ENCODE peak calls at places on chromosomes 13 and 19, in seven cellular contexts. Q, B, A, C, O, X and L are unnamed samples.

GRCh38 chr13:114275309-114275708 is 6.1 kb upstream of the UPF3A start:
- DNase-seq in Q (no peak), B (no peak), A (no peak), C (no peak), O (no peak), X (peak; percentile 52), L (no peak)

GRCh38 chr13:71879129-71879535 is 12.1 kb upstream of the DACH1 start:
- DNase-seq in Q (no peak), B (peak; percentile 27), A (no peak), C (peak; percentile 32), O (no peak), X (no peak), L (no peak)

GRCh38 chr19:28199323-28199722 is 1013.6 kb downstream of the UQCRFS1 start:
- DNase-seq in Q (no peak), B (no peak), A (no peak), C (no peak), O (no peak), X (no peak), L (no peak)

GRCh38 chr19:52987221-52987620 is 24.5 kb upstream of the ZNF816 start:
- DNase-seq in Q (no peak), B (no peak), A (no peak), C (no peak), O (no peak), X (no peak), L (no peak)

GRCh38 chr19:31340059-31341025 is 8.9 kb downstream of the TSHZ3 start:
- DNase-seq in Q (no peak), B (peak; percentile 62), A (no peak), C (peak; percentile 89), O (no peak), X (no peak), L (no peak)

GRCh38 chr13:112619730-112620639 is 32.0 kb upstream of the TUBGCP3 start:
- DNase-seq in Q (no peak), B (no peak), A (peak; percentile 76), C (peak; percentile 59), O (no peak), X (no peak), L (no peak)

GRCh38 chr19:872266-872951 is 12.9 kb downstream of the CFD start:
- DNase-seq in Q (peak; percentile 92), B (peak; percentile 38), A (peak; percentile 84), C (peak; percentile 68), O (peak; percentile 92), X (peak; percentile 47), L (no peak)

GRCh38 chr13:45384474-45385174 is 33.5 kb downstream of the SLC25A30 start:
- DNase-seq in Q (no peak), B (no peak), A (no peak), C (no peak), O (no peak), X (no peak), L (no peak)

GRCh38 chr19:21581646-21582045 is 76.2 kb downstream of the ZNF429 start:
- DNase-seq in Q (no peak), B (no peak), A (no peak), C (no peak), O (no peak), X (no peak), L (no peak)

GRCh38 chr13:38883783-38884182 is 106.8 kb downstream of the STOML3 start:
- DNase-seq in Q (no peak), B (no peak), A (no peak), C (peak; percentile 90), O (no peak), X (no peak), L (no peak)

GRCh38 chr19:4707322-4707721 is 16.3 kb downstream of the DPP9 start:
- DNase-seq in Q (no peak), B (no peak), A (no peak), C (no peak), O (no peak), X (no peak), L (no peak)

GRCh38 chr13:102768914-102769313 is 4.7 kb downstream of the TEX30 start:
- DNase-seq in Q (no peak), B (no peak), A (no peak), C (no peak), O (no peak), X (no peak), L (no peak)

GRCh38 chr19:33289261-33289660 is 13.1 kb downstream of the CEBPA start:
- DNase-seq in Q (no peak), B (no peak), A (no peak), C (no peak), O (no peak), X (no peak), L (no peak)

GRCh38 chr13:48819376-48819775 is 156.3 kb upstream of the FNDC3A start:
- DNase-seq in Q (no peak), B (no peak), A (no peak), C (no peak), O (no peak), X (no peak), L (no peak)

GRCh38 chr19:19059837-19060611 is 3.8 kb upstream of the SLC25A42 start:
- DNase-seq in Q (no peak), B (no peak), A (no peak), C (no peak), O (no peak), X (no peak), L (no peak)

GRCh38 chr13:75762066-75762937 is 126.2 kb downstream of the LMO7 start:
- DNase-seq in Q (peak; percentile 36), B (peak; percentile 63), A (peak; percentile 56), C (no peak), O (no peak), X (no peak), L (peak; percentile 29)

GRCh38 chr19:9881720-9882119 is 46.6 kb downstream of the PIN1 start:
- DNase-seq in Q (peak; percentile 75), B (no peak), A (no peak), C (no peak), O (peak; percentile 61), X (no peak), L (no peak)

GRCh38 chr19:23391239-23391638 is 4.0 kb downstream of the ZNF91 start:
- DNase-seq in Q (no peak), B (no peak), A (no peak), C (no peak), O (no peak), X (no peak), L (no peak)

GRCh38 chr19:1851581-1852293 is 3.5 kb upstream of the REXO1 start:
- DNase-seq in Q (no peak), B (no peak), A (no peak), C (no peak), O (no peak), X (no peak), L (no peak)

GRCh38 chr13:97407540-97407939 is 26.4 kb upstream of the RAP2A start:
- DNase-seq in Q (no peak), B (no peak), A (no peak), C (no peak), O (no peak), X (no peak), L (no peak)

GRCh38 chr19:29290853-29291252 is 77.9 kb upstream of the UQCRFS1 start:
- DNase-seq in Q (no peak), B (no peak), A (no peak), C (no peak), O (no peak), X (no peak), L (no peak)
- TF ChIP-seq CTCF in Q (no peak), B (no peak), A (no peak), C (no peak), O (no peak), X (no peak), L (no peak)

DNA sequence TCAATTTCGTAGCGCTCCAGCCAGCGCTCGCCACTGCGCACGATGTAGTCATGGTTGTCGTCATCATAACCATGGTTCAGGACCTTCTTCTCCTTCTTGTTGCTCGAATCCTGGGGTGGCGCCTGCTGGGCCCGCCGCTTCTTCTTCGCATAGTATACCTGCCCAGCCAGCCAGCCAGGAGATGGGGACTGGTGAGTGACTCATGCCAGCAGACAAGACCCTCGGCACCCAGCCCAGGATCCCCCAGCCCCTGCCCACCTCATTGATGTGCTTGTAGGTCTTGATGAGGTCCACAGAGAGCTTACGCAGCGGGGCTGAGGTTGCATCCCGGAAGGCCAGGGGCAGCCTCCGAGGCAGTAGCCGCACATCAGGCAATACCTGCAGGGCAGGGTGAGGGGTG is 3.6 kb downstream of the DYRK1B start:
- DNase-seq in Q (no peak), B (no peak), A (no peak), C (no peak), O (no peak), X (no peak), L (no peak)
- H3K4me3 ChIP-seq in Q (no peak overlapping the region), B (no peak overlapping the region), A (no peak overlapping the region), C (no peak overlapping the region), O (no peak overlapping the region), X (no peak overlapping the region), L (no peak overlapping the region)

GRCh38 chr19:11612816-11613511 is 15.7 kb downstream of the ZNF627 start:
- DNase-seq in Q (no peak), B (no peak), A (no peak), C (no peak), O (no peak), X (no peak), L (no peak)

GRCh38 chr19:11617207-11618062 is 20.2 kb downstream of the ZNF627 start:
- DNase-seq in Q (no peak), B (no peak), A (no peak), C (peak; percentile 8), O (no peak), X (no peak), L (no peak)

GRCh38 chr19:11606484-11606883 is 9.2 kb downstream of the ZNF627 start:
- DNase-seq in Q (no peak), B (no peak), A (no peak), C (no peak), O (no peak), X (no peak), L (no peak)

DNA sequence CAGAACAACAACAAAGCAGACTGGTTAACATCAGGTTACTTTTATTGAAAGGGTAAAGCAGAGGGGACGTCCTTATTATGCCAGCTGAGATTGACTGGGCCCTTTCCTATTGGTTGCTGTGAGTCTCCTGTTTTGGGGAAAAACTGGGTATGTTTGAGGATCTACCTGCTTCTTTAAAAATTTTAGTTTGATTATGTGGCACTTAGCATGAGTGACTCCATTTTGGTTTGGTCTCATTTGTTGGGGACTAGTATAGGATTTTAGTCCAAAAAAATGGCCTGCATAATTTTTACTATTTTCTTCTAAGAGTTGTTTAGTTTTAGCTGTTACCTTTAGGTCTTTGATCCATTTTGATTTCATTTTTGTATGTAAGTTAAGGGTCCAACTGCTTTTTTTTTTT is 14.4 kb downstream of the ZNF627 start:
- DNase-seq in Q (no peak), B (no peak), A (no peak), C (no peak), O (no peak), X (no peak), L (no peak)
- H3K36me3 ChIP-seq in Q (peaks cover 11% of the 10 kb centered on the region), B (peaks cover 41% of the 10 kb centered on the region), A (peaks cover 9% of the 10 kb centered on the region), C (peaks cover 7% of the 10 kb centered on the region), O (no peaks in the 10 kb centered on the region), X (peaks cover 5% of the 10 kb centered on the region), L (peaks cover 2% of the 10 kb centered on the region)

GRCh38 chr13:24493356-24493755 is 19.2 kb downstream of the PARP4 start:
- DNase-seq in Q (no peak), B (no peak), A (no peak), C (peak; percentile 37), O (no peak), X (no peak), L (no peak)

GRCh38 chr13:24489721-24490120 is 22.9 kb downstream of the PARP4 start:
- DNase-seq in Q (no peak), B (no peak), A (no peak), C (no peak), O (no peak), X (no peak), L (no peak)

GRCh38 chr13:24497742-24498141 is 14.8 kb downstream of the PARP4 start:
- DNase-seq in Q (no peak), B (no peak), A (no peak), C (no peak), O (no peak), X (no peak), L (no peak)

GRCh38 chr13:24495151-24495729 is 17.3 kb downstream of the PARP4 start:
- DNase-seq in Q (no peak), B (no peak), A (no peak), C (no peak), O (no peak), X (no peak), L (no peak)

GRCh38 chr13:24491853-24492252 is 20.7 kb downstream of the PARP4 start:
- DNase-seq in Q (no peak), B (no peak), A (no peak), C (no peak), O (no peak), X (no peak), L (no peak)
- TF ChIP-seq CTCF in Q (no peak), B (no peak), A (no peak), C (peak; percentile 11), O (no peak), X (no peak), L (no peak)